ENCODE peak calls at places on chromosomes 12 and 14, in nine cellular contexts. Q, Z, T, J, I, K, F, Y and X are unnamed samples.

GRCh38 chr12:586318-587071 is 76.8 kb downstream of the NINJ2 start:
- ATAC-seq in Q (no peak), Z (no peak), T (no peak), J (no peak), I (no peak), K (no peak), F (peak), Y (no peak), X (no peak)

GRCh38 chr12:67593871-67594330 is 54.6 kb upstream of the DYRK2 start:
- ATAC-seq in Q (no peak), Z (no peak), T (no peak), J (peak), I (no peak), K (no peak), F (no peak), Y (no peak), X (no peak)

GRCh38 chr12:28899951-28900350 is 249.1 kb upstream of the FAR2 start:
- ATAC-seq in Q (no peak), Z (peak), T (no peak), J (no peak), I (no peak), K (peak), F (no peak), Y (no peak), X (no peak)

GRCh38 chr12:109253913-109254544 is 55.1 kb downstream of the FOXN4 start:
- ATAC-seq in Q (no peak), Z (no peak), T (no peak), J (no peak), I (no peak), K (no peak), F (no peak), Y (no peak), X (no peak)

GRCh38 chr12:22082190-22082701 is 36.2 kb downstream of the CMAS start:
- ATAC-seq in Q (no peak), Z (no peak), T (no peak), J (no peak), I (no peak), K (no peak), F (peak), Y (no peak), X (no peak)

GRCh38 chr12:132524405-132524804 is 34.5 kb downstream of the FBRSL1 start:
- ATAC-seq in Q (no peak), Z (peak), T (no peak), J (no peak), I (no peak), K (peak), F (no peak), Y (no peak), X (no peak)

GRCh38 chr12:1972856-1973317 is 31.4 kb downstream of the DCP1B start:
- ATAC-seq in Q (no peak), Z (no peak), T (no peak), J (no peak), I (peak), K (no peak), F (peak), Y (no peak), X (peak)

GRCh38 chr14:23078692-23079116 is 16.2 kb downstream of the ACIN1 start:
- ATAC-seq in Q (peak), Z (peak), T (no peak), J (peak), I (peak), K (peak), F (peak), Y (no peak), X (peak)

GRCh38 chr14:53001787-53002378 is 51.0 kb upstream of the FERMT2 start:
- ATAC-seq in Q (peak), Z (no peak), T (no peak), J (no peak), I (no peak), K (no peak), F (peak), Y (no peak), X (no peak)

GRCh38 chr14:63473194-63473788 is 69.9 kb downstream of the PPP2R5E start:
- ATAC-seq in Q (no peak), Z (no peak), T (no peak), J (no peak), I (no peak), K (no peak), F (no peak), Y (no peak), X (no peak)

GRCh38 chr12:52338241-52338960 is 17.2 kb upstream of the KRT83 start:
- ATAC-seq in Q (no peak), Z (peak), T (no peak), J (no peak), I (no peak), K (no peak), F (no peak), Y (no peak), X (no peak)

GRCh38 chr12:32069071-32069470 is 37.6 kb upstream of the BICD1 start:
- ATAC-seq in Q (no peak), Z (no peak), T (no peak), J (no peak), I (no peak), K (no peak), F (no peak), Y (no peak), X (no peak)

GRCh38 chr12:124267205-124267778 is 27.6 kb upstream of the RFLNA start:
- ATAC-seq in Q (no peak), Z (no peak), T (no peak), J (no peak), I (no peak), K (no peak), F (no peak), Y (no peak), X (no peak)

GRCh38 chr14:80926706-80927384 is 14.7 kb downstream of the CEP128 start:
- ATAC-seq in Q (no peak), Z (no peak), T (no peak), J (no peak), I (peak), K (no peak), F (peak), Y (no peak), X (no peak)

GRCh38 chr14:64727551-64728071 is 23.4 kb downstream of the PLEKHG3 start:
- ATAC-seq in Q (no peak), Z (no peak), T (no peak), J (no peak), I (no peak), K (no peak), F (no peak), Y (no peak), X (no peak)

GRCh38 chr12:32834122-32834521 is 62.5 kb downstream of the PKP2 start:
- ATAC-seq in Q (no peak), Z (no peak), T (no peak), J (no peak), I (no peak), K (no peak), F (no peak), Y (no peak), X (no peak)

GRCh38 chr12:76259071-76259470 is 89.1 kb downstream of the BBS10 start:
- ATAC-seq in Q (no peak), Z (no peak), T (no peak), J (no peak), I (no peak), K (peak), F (no peak), Y (no peak), X (no peak)

GRCh38 chr14:24789277-24789832 is 155.4 kb upstream of the GZMB start:
- ATAC-seq in Q (no peak), Z (no peak), T (no peak), J (no peak), I (no peak), K (no peak), F (peak), Y (no peak), X (no peak)

GRCh38 chr12:117501470-117501869 is 140.0 kb upstream of the NOS1 start:
- ATAC-seq in Q (no peak), Z (no peak), T (no peak), J (no peak), I (peak), K (no peak), F (peak), Y (no peak), X (no peak)

GRCh38 chr14:52399886-52400599 is 85.9 kb downstream of the PTGER2 start:
- ATAC-seq in Q (no peak), Z (peak), T (no peak), J (no peak), I (no peak), K (peak), F (no peak), Y (no peak), X (no peak)

GRCh38 chr12:19238520-19238919 is 109.0 kb downstream of the PLEKHA5 start:
- ATAC-seq in Q (no peak), Z (no peak), T (no peak), J (no peak), I (no peak), K (no peak), F (no peak), Y (no peak), X (no peak)

GRCh38 chr12:119693006-119693405 is 25.1 kb downstream of the PRKAB1 start:
- ATAC-seq in Q (no peak), Z (peak), T (no peak), J (no peak), I (peak), K (peak), F (peak), Y (no peak), X (peak)

GRCh38 chr12:27229367-27229766 is 14.7 kb upstream of the STK38L start:
- ATAC-seq in Q (no peak), Z (no peak), T (no peak), J (no peak), I (no peak), K (no peak), F (no peak), Y (no peak), X (no peak)

GRCh38 chr12:109458086-109458485 is 19.0 kb downstream of the KCTD10 start:
- ATAC-seq in Q (no peak), Z (no peak), T (no peak), J (no peak), I (no peak), K (peak), F (peak), Y (no peak), X (no peak)

GRCh38 chr14:23055621-23056256 is 1.6 kb downstream of the CDH24 start:
- ATAC-seq in Q (no peak), Z (no peak), T (peak), J (no peak), I (no peak), K (no peak), F (no peak), Y (no peak), X (no peak)

GRCh38 chr14:85187521-85187920 is 342.4 kb upstream of the FLRT2 start:
- ATAC-seq in Q (no peak), Z (peak), T (no peak), J (no peak), I (no peak), K (no peak), F (no peak), Y (no peak), X (no peak)

GRCh38 chr12:106576848-106577247 is 6.0 kb upstream of the RFX4 start:
- ATAC-seq in Q (no peak), Z (no peak), T (no peak), J (no peak), I (no peak), K (no peak), F (no peak), Y (no peak), X (no peak)

GRCh38 chr12:2902287-2902880 is 11.7 kb downstream of the TULP3 start:
- ATAC-seq in Q (no peak), Z (peak), T (no peak), J (no peak), I (peak), K (no peak), F (peak), Y (no peak), X (peak)

GRCh38 chr14:63100597-63100996 is 55.3 kb upstream of the KCNH5 start:
- ATAC-seq in Q (no peak), Z (no peak), T (no peak), J (no peak), I (no peak), K (no peak), F (no peak), Y (no peak), X (no peak)

GRCh38 chr12:93734784-93735183 is 57.6 kb downstream of the CRADD start:
- ATAC-seq in Q (no peak), Z (no peak), T (no peak), J (no peak), I (no peak), K (no peak), F (no peak), Y (no peak), X (no peak)